ENCODE peak calls at places on chromosomes 3 and 15, in ten cellular contexts. O is naive thymus-derived CD8-positive, alpha-beta T cell; C is activated CD4-positive, alpha-beta T cell treated with anti-CD3 and anti-CD28 coated beads, Interleukin-2, amount 50 U/mL, for 4 hours; F is GM13977; Y is GM23248; R is lung; B is K562; S is T-cell; A is psoas muscle; D is activated CD4-positive, CD25-positive, alpha-beta regulatory T cell. I is an unnamed sample.

GRCh38 chr3:43863966-43864933 is 173.5 kb downstream of the ABHD5 start:
- DNase-seq in O (no peak), C (no peak), F (no peak), Y (no peak), R (peak; percentile 16), B (no peak), S (no peak), A (no peak), D (no peak), I (no peak)

GRCh38 chr15:97984157-97984556 is 23.7 kb downstream of the ARRDC4 start:
- DNase-seq in O (no peak), C (no peak), F (no peak), Y (peak; percentile 25), R (no peak), B (no peak), S (no peak), A (no peak), D (no peak), I (peak; percentile 70)

GRCh38 chr15:38129531-38130199 is 123.0 kb upstream of the SPRED1 start:
- DNase-seq in O (no peak), C (no peak), F (no peak), Y (peak; percentile 100), R (peak; percentile 75), B (no peak), S (no peak), A (peak; percentile 68), D (no peak), I (peak; percentile 100)

GRCh38 chr3:172616061-172616461 is 92.8 kb upstream of the TNFSF10 start:
- DNase-seq in O (no peak), C (no peak), F (peak; percentile 57), Y (peak; percentile 2), R (no peak), B (no peak), S (no peak), A (no peak), D (no peak), I (peak; percentile 49)

GRCh38 chr3:46845397-46845859 is 17.8 kb downstream of the MYL3 start:
- DNase-seq in O (no peak), C (no peak), F (peak; percentile 52), Y (peak; percentile 91), R (peak; percentile 79), B (peak; percentile 40), S (no peak), A (peak; percentile 84), D (no peak), I (peak; percentile 92)

GRCh38 chr3:25273582-25274171 is 154.4 kb upstream of the RARB start:
- DNase-seq in O (no peak), C (no peak), F (no peak), Y (no peak), R (no peak), B (no peak), S (no peak), A (no peak), D (no peak), I (no peak)

GRCh38 chr3:177249203-177249602 is 51.9 kb upstream of the TBL1XR1 start:
- DNase-seq in O (no peak), C (no peak), F (no peak), Y (no peak), R (no peak), B (no peak), S (no peak), A (no peak), D (no peak), I (no peak)

GRCh38 chr3:10766049-10766705 is 49.9 kb upstream of the SLC6A11 start:
- DNase-seq in O (no peak), C (no peak), F (no peak), Y (no peak), R (no peak), B (no peak), S (no peak), A (no peak), D (no peak), I (no peak)

GRCh38 chr15:43922021-43922420 is 95.2 kb downstream of the WDR76 start:
- DNase-seq in O (no peak), C (no peak), F (no peak), Y (no peak), R (no peak), B (no peak), S (no peak), A (no peak), D (no peak), I (no peak)